ENCODE peak calls at places on chromosomes 2 and 18, in nine cellular contexts. One of them, this sample, is unnamed.

GRCh38 chr2:1744446-1745170 is at the start of gene PXDN:
- DNase-seq in astrocyte: peak; percentile 57
- DNase-seq in pancreas: no peak
- DNase-seq in adrenal gland: no peak
- DNase-seq in uterus: peak; percentile 70
- DNase-seq in ovary: peak; percentile 77
- DNase-seq in endodermal cell: peak; percentile 86
- DNase-seq in neural progenitor cell: peak; percentile 76
- DNase-seq in colonic mucosa: peak; percentile 46
- DNase-seq in this sample: no peak

GRCh38 chr2:25420820-25421237 is 79.1 kb upstream of the DNMT3A start:
- DNase-seq in adrenal gland: no peak
- DNase-seq in uterus: no peak
- DNase-seq in ovary: no peak
- DNase-seq in neural progenitor cell: no peak
- DNase-seq in astrocyte: no peak
- DNase-seq in endodermal cell: no peak
- DNase-seq in colonic mucosa: no peak
- DNase-seq in pancreas: no peak
- DNase-seq in this sample: no peak

GRCh38 chr2:148338544-148338943 is 306.0 kb upstream of the EPC2 start:
- DNase-seq in ovary: no peak
- DNase-seq in adrenal gland: no peak
- DNase-seq in endodermal cell: no peak
- DNase-seq in colonic mucosa: no peak
- DNase-seq in astrocyte: peak; percentile 49
- DNase-seq in uterus: no peak
- DNase-seq in pancreas: no peak
- DNase-seq in neural progenitor cell: no peak
- DNase-seq in this sample: no peak

GRCh38 chr2:191401287-191401686 is 156.1 kb downstream of the MYO1B start:
- DNase-seq in ovary: no peak
- DNase-seq in astrocyte: peak; percentile 47
- DNase-seq in uterus: no peak
- DNase-seq in adrenal gland: no peak
- DNase-seq in neural progenitor cell: peak; percentile 75
- DNase-seq in endodermal cell: no peak
- DNase-seq in pancreas: no peak
- DNase-seq in colonic mucosa: no peak
- DNase-seq in this sample: peak; percentile 5

GRCh38 chr2:128607981-128608506 is 289.4 kb upstream of the HS6ST1 start:
- DNase-seq in endodermal cell: no peak
- DNase-seq in astrocyte: no peak
- DNase-seq in adrenal gland: no peak
- DNase-seq in colonic mucosa: no peak
- DNase-seq in pancreas: no peak
- DNase-seq in ovary: no peak
- DNase-seq in uterus: peak; percentile 34
- DNase-seq in neural progenitor cell: no peak
- DNase-seq in this sample: no peak

GRCh38 chr2:195559431-195559914 is 97.6 kb upstream of the SLC39A10 start:
- DNase-seq in ovary: no peak
- DNase-seq in colonic mucosa: peak; percentile 46
- DNase-seq in astrocyte: peak; percentile 98
- DNase-seq in uterus: no peak
- DNase-seq in neural progenitor cell: no peak
- DNase-seq in adrenal gland: no peak
- DNase-seq in pancreas: no peak
- DNase-seq in endodermal cell: no peak
- DNase-seq in this sample: peak; percentile 94

GRCh38 chr2:188975497-188976102 is 1.4 kb downstream of the COL3A1 start:
- DNase-seq in uterus: peak; percentile 54
- DNase-seq in endodermal cell: no peak
- DNase-seq in adrenal gland: peak; percentile 26
- DNase-seq in ovary: peak; percentile 59
- DNase-seq in pancreas: no peak
- DNase-seq in colonic mucosa: peak; percentile 33
- DNase-seq in astrocyte: peak; percentile 84
- DNase-seq in neural progenitor cell: no peak
- DNase-seq in this sample: peak; percentile 98

GRCh38 chr18:55833543-55833942 is 245.6 kb upstream of the TCF4 start:
- DNase-seq in uterus: no peak
- DNase-seq in neural progenitor cell: no peak
- DNase-seq in colonic mucosa: no peak
- DNase-seq in ovary: no peak
- DNase-seq in pancreas: no peak
- DNase-seq in adrenal gland: no peak
- DNase-seq in endodermal cell: no peak
- DNase-seq in astrocyte: peak; percentile 99
- DNase-seq in this sample: no peak

GRCh38 chr2:239179851-239180371 is 220.9 kb downstream of the HDAC4 start:
- DNase-seq in ovary: no peak
- DNase-seq in neural progenitor cell: no peak
- DNase-seq in adrenal gland: peak; percentile 8
- DNase-seq in astrocyte: no peak
- DNase-seq in pancreas: no peak
- DNase-seq in endodermal cell: peak; percentile 31
- DNase-seq in uterus: peak; percentile 11
- DNase-seq in colonic mucosa: no peak
- DNase-seq in this sample: no peak

GRCh38 chr2:197628043-197628500 is 47.3 kb downstream of the RFTN2 start:
- DNase-seq in neural progenitor cell: peak; percentile 76
- DNase-seq in astrocyte: peak; percentile 13
- DNase-seq in uterus: no peak
- DNase-seq in adrenal gland: no peak
- DNase-seq in pancreas: no peak
- DNase-seq in ovary: no peak
- DNase-seq in colonic mucosa: no peak
- DNase-seq in endodermal cell: peak; percentile 58
- DNase-seq in this sample: peak; percentile 6

GRCh38 chr2:48423376-48423775 is 106.6 kb upstream of the STON1 start:
- DNase-seq in neural progenitor cell: no peak
- DNase-seq in ovary: no peak
- DNase-seq in uterus: no peak
- DNase-seq in astrocyte: peak; percentile 81
- DNase-seq in adrenal gland: no peak
- DNase-seq in colonic mucosa: no peak
- DNase-seq in pancreas: no peak
- DNase-seq in endodermal cell: no peak
- DNase-seq in this sample: no peak

GRCh38 chr2:36456227-36456788 is 100.7 kb downstream of the CRIM1 start:
- DNase-seq in uterus: peak; percentile 59
- DNase-seq in astrocyte: peak; percentile 65
- DNase-seq in adrenal gland: peak; percentile 48
- DNase-seq in neural progenitor cell: peak; percentile 7
- DNase-seq in ovary: peak; percentile 82
- DNase-seq in colonic mucosa: peak; percentile 67
- DNase-seq in endodermal cell: no peak
- DNase-seq in pancreas: peak; percentile 13
- DNase-seq in this sample: peak; percentile 91

GRCh38 chr18:22253676-22254075 is 84.3 kb downstream of the GATA6 start:
- DNase-seq in endodermal cell: no peak
- DNase-seq in uterus: no peak
- DNase-seq in neural progenitor cell: no peak
- DNase-seq in adrenal gland: peak; percentile 28
- DNase-seq in astrocyte: no peak
- DNase-seq in colonic mucosa: no peak
- DNase-seq in pancreas: no peak
- DNase-seq in ovary: no peak
- DNase-seq in this sample: no peak

GRCh38 chr2:96143848-96144480 is 1.3 kb downstream of the DUSP2 start:
- DNase-seq in astrocyte: no peak
- DNase-seq in endodermal cell: peak; percentile 89
- DNase-seq in ovary: peak; percentile 21
- DNase-seq in uterus: no peak
- DNase-seq in pancreas: no peak
- DNase-seq in colonic mucosa: no peak
- DNase-seq in adrenal gland: peak; percentile 8
- DNase-seq in neural progenitor cell: peak; percentile 54
- DNase-seq in this sample: no peak

GRCh38 chr2:169005080-169005598 is 26.0 kb downstream of the ABCB11 start:
- DNase-seq in colonic mucosa: no peak
- DNase-seq in endodermal cell: no peak
- DNase-seq in adrenal gland: no peak
- DNase-seq in uterus: no peak
- DNase-seq in ovary: no peak
- DNase-seq in pancreas: no peak
- DNase-seq in astrocyte: no peak
- DNase-seq in neural progenitor cell: peak; percentile 31
- DNase-seq in this sample: no peak

GRCh38 chr18:69680128-69680527 is 267.5 kb downstream of the CD226 start:
- DNase-seq in neural progenitor cell: no peak
- DNase-seq in ovary: no peak
- DNase-seq in adrenal gland: no peak
- DNase-seq in endodermal cell: no peak
- DNase-seq in astrocyte: no peak
- DNase-seq in uterus: no peak
- DNase-seq in pancreas: no peak
- DNase-seq in colonic mucosa: no peak
- DNase-seq in this sample: no peak

GRCh38 chr2:175690113-175690716 is 311.9 kb downstream of the LNPK start:
- DNase-seq in neural progenitor cell: peak; percentile 62
- DNase-seq in adrenal gland: peak; percentile 26
- DNase-seq in astrocyte: peak; percentile 50
- DNase-seq in endodermal cell: peak; percentile 70
- DNase-seq in uterus: no peak
- DNase-seq in colonic mucosa: peak; percentile 50
- DNase-seq in pancreas: peak; percentile 7
- DNase-seq in ovary: no peak
- DNase-seq in this sample: peak; percentile 78

GRCh38 chr2:180063494-180063893 is 56.4 kb upstream of the CWC22 start:
- DNase-seq in uterus: peak; percentile 28
- DNase-seq in astrocyte: no peak
- DNase-seq in ovary: no peak
- DNase-seq in colonic mucosa: no peak
- DNase-seq in neural progenitor cell: no peak
- DNase-seq in endodermal cell: no peak
- DNase-seq in adrenal gland: no peak
- DNase-seq in pancreas: no peak
- DNase-seq in this sample: no peak
- TF ChIP-seq CTCF in uterus: no peak
- TF ChIP-seq CTCF in astrocyte: no peak
- TF ChIP-seq CTCF in ovary: no peak
- TF ChIP-seq CTCF in colonic mucosa: no peak
- TF ChIP-seq CTCF in neural progenitor cell: no peak
- TF ChIP-seq CTCF in endodermal cell: no peak
- TF ChIP-seq CTCF in adrenal gland: no peak
- TF ChIP-seq CTCF in pancreas: no peak
- TF ChIP-seq CTCF in this sample: no peak

GRCh38 chr2:216508229-216508628 is 9.6 kb downstream of the RPL37A start:
- DNase-seq in astrocyte: no peak
- DNase-seq in neural progenitor cell: no peak
- DNase-seq in uterus: no peak
- DNase-seq in endodermal cell: no peak
- DNase-seq in ovary: no peak
- DNase-seq in pancreas: no peak
- DNase-seq in adrenal gland: no peak
- DNase-seq in colonic mucosa: no peak
- DNase-seq in this sample: no peak
- H3K36me3 ChIP-seq in astrocyte: peaks cover 17% of the 10 kb centered on the region
- H3K36me3 ChIP-seq in neural progenitor cell: peaks cover 3% of the 10 kb centered on the region
- H3K36me3 ChIP-seq in uterus: no peaks in the 10 kb centered on the region
- H3K36me3 ChIP-seq in endodermal cell: peaks cover 21% of the 10 kb centered on the region
- H3K36me3 ChIP-seq in ovary: no peaks in the 10 kb centered on the region
- H3K36me3 ChIP-seq in pancreas: no peaks in the 10 kb centered on the region
- H3K36me3 ChIP-seq in adrenal gland: peaks cover 20% of the 10 kb centered on the region
- H3K36me3 ChIP-seq in colonic mucosa: no peaks in the 10 kb centered on the region
- H3K36me3 ChIP-seq in this sample: peaks cover 7% of the 10 kb centered on the region

DNA sequence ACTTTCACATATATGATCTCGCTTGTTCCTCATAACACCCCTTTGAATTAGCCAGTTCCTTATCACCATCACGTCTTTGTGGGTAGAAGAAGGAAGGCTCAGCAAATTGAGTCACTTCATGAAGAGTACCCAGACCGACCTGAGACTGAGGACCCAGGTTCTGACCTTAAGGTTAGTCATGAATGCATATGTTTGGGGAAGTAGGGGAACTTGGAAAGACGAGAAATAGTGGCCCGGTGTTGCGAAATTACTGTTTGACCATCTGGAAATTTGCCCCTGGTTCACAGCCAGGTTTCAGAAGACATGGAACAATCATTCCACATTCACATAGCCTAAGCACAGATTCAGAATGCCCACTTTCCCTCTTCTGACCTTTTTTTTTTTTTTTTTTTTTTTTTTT is 59.8 kb downstream of the MEIS1 start:
- DNase-seq in endodermal cell: no peak
- DNase-seq in ovary: peak; percentile 75
- DNase-seq in astrocyte: peak; percentile 89
- DNase-seq in uterus: peak; percentile 74
- DNase-seq in adrenal gland: peak; percentile 77
- DNase-seq in pancreas: peak; percentile 78
- DNase-seq in colonic mucosa: peak; percentile 44
- DNase-seq in neural progenitor cell: no peak
- DNase-seq in this sample: peak; percentile 91
- H3K4me1 ChIP-seq in endodermal cell: peaks cover 8% of the 10 kb centered on the region
- H3K4me1 ChIP-seq in ovary: peaks cover 18% of the 10 kb centered on the region
- H3K4me1 ChIP-seq in astrocyte: peaks cover 32% of the 10 kb centered on the region
- H3K4me1 ChIP-seq in uterus: peaks cover 21% of the 10 kb centered on the region
- H3K4me1 ChIP-seq in adrenal gland: peaks cover 30% of the 10 kb centered on the region
- H3K4me1 ChIP-seq in pancreas: peaks cover 74% of the 10 kb centered on the region
- H3K4me1 ChIP-seq in colonic mucosa: peaks cover 9% of the 10 kb centered on the region
- H3K4me1 ChIP-seq in neural progenitor cell: peaks cover 60% of the 10 kb centered on the region
- H3K4me1 ChIP-seq in this sample: peaks cover 72% of the 10 kb centered on the region

GRCh38 chr2:180891360-180891759 is 89.0 kb upstream of the UBE2E3 start:
- DNase-seq in neural progenitor cell: no peak
- DNase-seq in astrocyte: no peak
- DNase-seq in pancreas: no peak
- DNase-seq in endodermal cell: no peak
- DNase-seq in colonic mucosa: no peak
- DNase-seq in ovary: no peak
- DNase-seq in adrenal gland: no peak
- DNase-seq in uterus: no peak
- DNase-seq in this sample: no peak

GRCh38 chr2:180893752-180894151 is 86.7 kb upstream of the UBE2E3 start:
- DNase-seq in colonic mucosa: no peak
- DNase-seq in neural progenitor cell: no peak
- DNase-seq in uterus: no peak
- DNase-seq in pancreas: no peak
- DNase-seq in astrocyte: no peak
- DNase-seq in ovary: no peak
- DNase-seq in adrenal gland: no peak
- DNase-seq in endodermal cell: no peak
- DNase-seq in this sample: no peak

GRCh38 chr2:180890781-180891180 is 89.6 kb upstream of the UBE2E3 start:
- DNase-seq in astrocyte: no peak
- DNase-seq in ovary: no peak
- DNase-seq in pancreas: no peak
- DNase-seq in uterus: no peak
- DNase-seq in adrenal gland: no peak
- DNase-seq in colonic mucosa: no peak
- DNase-seq in neural progenitor cell: no peak
- DNase-seq in endodermal cell: no peak
- DNase-seq in this sample: peak; percentile 42

DNA sequence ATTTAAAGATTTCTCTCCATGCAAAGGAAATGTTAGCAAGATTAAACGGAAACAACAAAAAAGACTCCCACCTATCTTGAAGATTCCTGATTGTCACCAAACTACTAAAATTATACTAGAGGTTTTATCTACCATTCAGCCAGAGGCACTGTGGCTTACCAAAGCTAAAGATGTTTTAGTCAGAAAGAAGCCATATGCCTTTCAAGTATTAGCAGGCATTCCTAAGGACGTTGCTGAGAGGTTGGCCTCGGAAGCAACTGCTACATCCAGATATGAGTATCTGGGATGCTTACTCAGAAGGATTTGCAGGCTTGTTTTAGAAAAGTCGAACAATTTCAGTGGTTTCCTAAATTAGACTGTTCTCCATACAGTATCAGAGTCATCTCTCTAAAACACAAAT is 88.3 kb upstream of the UBE2E3 start:
- DNase-seq in neural progenitor cell: no peak
- DNase-seq in ovary: no peak
- DNase-seq in endodermal cell: no peak
- DNase-seq in pancreas: no peak
- DNase-seq in adrenal gland: no peak
- DNase-seq in astrocyte: no peak
- DNase-seq in colonic mucosa: no peak
- DNase-seq in uterus: no peak
- DNase-seq in this sample: no peak
- TF ChIP-seq CTCF in neural progenitor cell: no peak
- TF ChIP-seq CTCF in ovary: no peak
- TF ChIP-seq CTCF in endodermal cell: no peak
- TF ChIP-seq CTCF in pancreas: no peak
- TF ChIP-seq CTCF in adrenal gland: no peak
- TF ChIP-seq CTCF in astrocyte: no peak
- TF ChIP-seq CTCF in colonic mucosa: no peak
- TF ChIP-seq CTCF in uterus: no peak
- TF ChIP-seq CTCF in this sample: no peak

This sample was measured in cardiac muscle cell.